ENCODE peak calls at places on chromosomes 16 and 17, in ten cellular contexts. A is stimulated activated CD4-positive, alpha-beta T cell treated with anti-CD3 and anti-CD28 coated beads, Interleukin-4, amount 100 ng/mL, for 4 hours; D is GM04504; C is upper lobe of left lung; M is astrocyte; O is T-helper 1 cell; K is naive thymus-derived CD4-positive, alpha-beta T cell; T is neural crest cell; F is stimulated activated CD8-positive, alpha-beta memory T cell treated with anti-CD3 and anti-CD28 coated beads, Interleukin-7, amount 100 ng/mL, for 4 hours; P is PC-3. N is an unnamed sample.

GRCh38 chr16:57667526-57668258 is 414 bp upstream of the ADGRG3 start:
- DNase-seq in T (no peak), M (no peak), K (no peak), C (peak; percentile 83), D (no peak), P (no peak), F (no peak), A (no peak), O (no peak), N (no peak)

GRCh38 chr17:73856585-73856984 is 212.3 kb upstream of the SDK2 start:
- DNase-seq in A (no peak), D (no peak), C (no peak), K (no peak), F (no peak), P (no peak), O (no peak), M (no peak), T (no peak), N (no peak)

GRCh38 chr17:82598256-82599011 is 49.8 kb downstream of the WDR45B start:
- DNase-seq in P (no peak), K (no peak), O (no peak), T (no peak), D (no peak), C (no peak), A (no peak), M (peak; percentile 75), F (no peak), N (no peak)

GRCh38 chr17:76023900-76024237 is 3.2 kb downstream of the EVPL start:
- DNase-seq in T (no peak), A (no peak), P (no peak), C (no peak), F (no peak), D (no peak), M (no peak), O (no peak), K (no peak), N (no peak)

GRCh38 chr17:55674107-55674506 is 48.6 kb downstream of the TMEM100 start:
- DNase-seq in K (no peak), T (no peak), O (no peak), P (no peak), D (peak; percentile 14), F (no peak), A (no peak), M (no peak), C (peak; percentile 53), N (no peak)

GRCh38 chr17:82213251-82214011 is 789 bp upstream of the CCDC57 start:
- DNase-seq in A (peak; percentile 64), T (no peak), C (no peak), F (peak; percentile 86), O (no peak), M (peak; percentile 72), D (peak; percentile 57), P (peak; percentile 56), K (no peak), N (no peak)

GRCh38 chr17:53996896-53997295 is 174.2 kb downstream of the KIF2B start:
- DNase-seq in A (no peak), O (no peak), F (no peak), T (no peak), P (no peak), M (no peak), D (no peak), C (no peak), K (no peak), N (no peak)

GRCh38 chr16:72666267-72666666 is 381.7 kb downstream of the ZFHX3 start:
- DNase-seq in C (no peak), T (no peak), K (no peak), F (no peak), M (no peak), P (no peak), A (no peak), D (no peak), O (no peak), N (no peak)

GRCh38 chr16:27434141-27435051 is 32.4 kb downstream of the IL21R start:
- DNase-seq in F (no peak), T (no peak), O (no peak), A (no peak), D (no peak), P (no peak), C (peak; percentile 14), M (no peak), K (no peak), N (no peak)

GRCh38 chr17:40317345-40317873 is 8.4 kb downstream of the RARA start:
- DNase-seq in P (peak; percentile 61), D (no peak), A (no peak), C (peak; percentile 59), T (peak; percentile 61), K (no peak), M (peak; percentile 49), F (no peak), O (peak; percentile 38), N (no peak)

GRCh38 chr17:77287432-77288068 is 146.8 kb downstream of the SEC14L1 start:
- DNase-seq in O (no peak), C (no peak), K (no peak), M (peak; percentile 95), D (peak; percentile 90), P (peak; percentile 98), A (no peak), T (no peak), F (no peak), N (no peak)

GRCh38 chr16:27460213-27460612 is 58.2 kb downstream of the IL21R start:
- DNase-seq in D (no peak), F (no peak), A (no peak), M (no peak), P (no peak), T (no peak), K (no peak), O (no peak), C (no peak), N (no peak)

GRCh38 chr16:57735755-57736418 is at the start of gene KATNB1:
- DNase-seq in O (no peak), M (peak; percentile 7), A (no peak), D (no peak), K (no peak), T (peak; percentile 25), P (no peak), F (no peak), C (no peak), N (no peak)

GRCh38 chr16:86227801-86228200 is 282.5 kb upstream of the FOXF1 start:
- DNase-seq in K (no peak), C (peak; percentile 8), P (no peak), A (no peak), M (peak; percentile 44), O (no peak), F (no peak), T (no peak), D (peak; percentile 32), N (no peak)

GRCh38 chr17:7549401-7550055 is 670 bp downstream of the TNFSF12 start:
- DNase-seq in F (no peak), O (no peak), K (peak; percentile 52), C (peak; percentile 45), D (no peak), A (no peak), M (no peak), P (no peak), T (no peak), N (no peak)

GRCh38 chr17:45371414-45372324 is 54.8 kb upstream of the MAP3K14 start:
- DNase-seq in K (no peak), P (peak; percentile 83), O (no peak), D (peak; percentile 88), F (no peak), C (peak; percentile 90), T (peak; percentile 62), A (peak; percentile 47), M (peak; percentile 95), N (no peak)

GRCh38 chr16:29745853-29746345 is at the start of gene C16orf54:
- DNase-seq in A (peak; percentile 58), D (no peak), P (no peak), M (no peak), F (peak; percentile 83), T (no peak), C (peak; percentile 88), K (peak; percentile 99), O (peak; percentile 93), N (peak; percentile 92)

GRCh38 chr16:24539850-24540484 is 601 bp downstream of the RBBP6 start:
- DNase-seq in F (no peak), C (peak; percentile 45), D (no peak), T (peak; percentile 24), M (peak; percentile 34), K (no peak), P (no peak), O (peak; percentile 38), A (peak; percentile 51), N (peak; percentile 57)

GRCh38 chr16:55062446-55062845 is 131.8 kb downstream of the IRX5 start:
- DNase-seq in F (no peak), A (no peak), K (no peak), D (no peak), M (no peak), T (no peak), P (no peak), C (no peak), O (no peak), N (no peak)

GRCh38 chr16:30658731-30659506 is 688 bp downstream of the FBRS start:
- DNase-seq in M (peak; percentile 90), T (no peak), A (peak; percentile 60), F (peak; percentile 91), K (no peak), D (peak; percentile 96), C (peak; percentile 96), P (peak; percentile 94), O (no peak), N (no peak)

GRCh38 chr16:87457724-87458423 is 35.0 kb downstream of the ZCCHC14 start:
- DNase-seq in O (no peak), M (peak; percentile 99), C (no peak), P (peak; percentile 94), T (no peak), A (no peak), F (peak; percentile 17), D (peak; percentile 93), K (no peak), N (no peak)

GRCh38 chr17:35448214-35448898 is at the start of gene SLFN13:
- DNase-seq in M (peak; percentile 73), F (peak; percentile 76), C (peak; percentile 90), D (no peak), T (peak; percentile 30), A (peak; percentile 78), K (peak; percentile 67), O (peak; percentile 75), P (peak; percentile 68), N (peak; percentile 83)

GRCh38 chr16:57814896-57815295 is 12.6 kb upstream of the KIFC3 start:
- DNase-seq in M (no peak), C (no peak), K (no peak), T (no peak), O (no peak), P (no peak), A (no peak), F (no peak), D (no peak), N (no peak)

GRCh38 chr16:58651965-58652348 is 22.3 kb upstream of the CNOT1 start:
- DNase-seq in A (no peak), F (no peak), T (no peak), C (no peak), O (no peak), K (no peak), P (no peak), M (peak; percentile 56), D (no peak), N (no peak)

GRCh38 chr17:77318491-77319210 is 177.9 kb downstream of the SEC14L1 start:
- DNase-seq in M (no peak), O (no peak), D (peak; percentile 18), T (no peak), A (no peak), F (no peak), K (no peak), P (no peak), C (no peak), N (no peak)

GRCh38 chr16:586645-587590 is 2.9 kb upstream of the RAB40C start:
- DNase-seq in F (no peak), D (no peak), C (no peak), P (no peak), K (no peak), M (no peak), O (no peak), A (no peak), T (no peak), N (no peak)

GRCh38 chr17:38571833-38572274 is 33.9 kb downstream of the SRCIN1 start:
- DNase-seq in O (no peak), F (no peak), A (no peak), D (no peak), T (no peak), M (no peak), K (no peak), P (no peak), C (no peak), N (no peak)

GRCh38 chr17:79534111-79534510 is 76.7 kb downstream of the RBFOX3 start:
- DNase-seq in C (no peak), P (no peak), A (no peak), M (no peak), D (no peak), O (no peak), T (no peak), K (no peak), F (no peak), N (no peak)

N was measured in activated T-helper 2 cell treated with anti-CD3 and anti-CD28 coated beads, Interferon-gamma antibody, Interleukin-2, Interleukin-4, amounts not matched to agents 10 μg/mL and 5 μg/mL and 100 μg/mL, durations not matched to agents 14 hours and 24 hours and 36 hours.